ENCODE peak calls at places on chromosomes 12 and 14, in four cellular contexts. L, B, F and U are unnamed samples.

GRCh38 chr12:52013626-52014310 is 7.0 kb downstream of the TAMALIN start:
- DNase-seq in F (no peak), L (no peak), B (no peak), U (no peak)

GRCh38 chr12:664779-665092 is 1.5 kb upstream of the NINJ2 start:
- DNase-seq in L (no peak), B (no peak), F (no peak), U (no peak)

GRCh38 chr12:120316798-120317257 is 10.8 kb downstream of the PLA2G1B start:
- DNase-seq in B (no peak), L (no peak), F (no peak), U (no peak)

GRCh38 chr12:6608592-6609311 is 1.6 kb upstream of the CHD4 start:
- DNase-seq in B (no peak), L (peak; percentile 36), F (peak; percentile 64), U (no peak)

GRCh38 chr14:99351166-99352007 is 79.4 kb upstream of the BCL11B start:
- DNase-seq in B (no peak), L (no peak), F (no peak), U (no peak)

GRCh38 chr12:45989277-45989856 is 1.0 kb downstream of the SCAF11 start:
- DNase-seq in B (no peak), L (peak; percentile 14), F (no peak), U (peak; percentile 39)

GRCh38 chr12:84919271-84919670 is 6.7 kb upstream of the SLC6A15 start:
- DNase-seq in F (no peak), L (no peak), B (no peak), U (no peak)

GRCh38 chr12:52673713-52674415 is 6.3 kb downstream of the KRT1 start:
- DNase-seq in L (no peak), F (no peak), B (no peak), U (no peak)

GRCh38 chr12:39919790-39920189 is 186.1 kb downstream of the SLC2A13 start:
- DNase-seq in B (no peak), F (no peak), L (no peak), U (no peak)

GRCh38 chr12:31644536-31644935 is 15.0 kb upstream of the ETFBKMT start:
- DNase-seq in L (no peak), F (no peak), B (no peak), U (no peak)

GRCh38 chr12:95762123-95762785 is 28.3 kb downstream of the NTN4 start:
- DNase-seq in F (no peak), B (no peak), L (no peak), U (no peak)

GRCh38 chr12:12992418-12993175 is 7.5 kb downstream of the HEBP1 start:
- DNase-seq in L (peak; percentile 98), B (no peak), F (no peak), U (peak; percentile 68)

GRCh38 chr12:121013715-121014114 is 2.6 kb downstream of the C12orf43 start:
- DNase-seq in F (no peak), B (no peak), L (no peak), U (no peak)

GRCh38 chr12:95117178-95117599 is 43.8 kb upstream of the NR2C1 start:
- DNase-seq in B (peak; percentile 54), F (peak; percentile 21), L (peak; percentile 84), U (peak; percentile 77)

GRCh38 chr14:50795127-50795526 is 35.8 kb downstream of the NIN start:
- DNase-seq in L (no peak), F (no peak), B (no peak), U (no peak)

GRCh38 chr12:67877697-67878096 is 111.5 kb upstream of the IFNG-AS1 start:
- DNase-seq in B (no peak), F (no peak), L (no peak), U (no peak)

GRCh38 chr12:115213538-115213961 is 529.6 kb upstream of the TBX3 start:
- DNase-seq in L (no peak), B (no peak), F (peak; percentile 59), U (no peak)

GRCh38 chr14:76380991-76381390 is 5.1 kb downstream of the ESRRB start:
- DNase-seq in L (no peak), B (no peak), F (no peak), U (no peak)

GRCh38 chr12:43676183-43676813 is 82.3 kb downstream of the PUS7L start:
- DNase-seq in F (peak; percentile 40), B (no peak), L (peak; percentile 6), U (no peak)

GRCh38 chr12:109131522-109132050 is 15.2 kb downstream of the ACACB start:
- DNase-seq in B (no peak), L (no peak), F (no peak), U (no peak)

GRCh38 chr12:13358391-13358905 is 161.9 kb downstream of the EMP1 start:
- DNase-seq in B (no peak), F (no peak), L (no peak), U (no peak)

GRCh38 chr12:109723311-109723791 is 9.7 kb downstream of the FAM222A start:
- DNase-seq in L (no peak), F (no peak), B (no peak), U (no peak)

GRCh38 chr12:75690556-75690955 is 179.1 kb upstream of the KRR1 start:
- DNase-seq in B (no peak), F (no peak), L (peak; percentile 100), U (peak; percentile 92)

GRCh38 chr12:47969845-47970244 is 6.4 kb downstream of the TMEM106C start:
- DNase-seq in B (no peak), L (no peak), F (no peak), U (no peak)

GRCh38 chr12:81759215-81759991 is at the start of gene PPFIA2:
- DNase-seq in B (peak; percentile 52), L (peak; percentile 30), F (peak; percentile 56), U (no peak)

GRCh38 chr12:29230800-29231560 is 81.9 kb downstream of the FAR2 start:
- DNase-seq in F (no peak), B (no peak), L (no peak), U (no peak)

GRCh38 chr12:123723765-123724164 is 11.6 kb downstream of the ATP6V0A2 start:
- DNase-seq in F (no peak), L (no peak), B (no peak), U (no peak)

GRCh38 chr12:102917026-102917787 is at the start of gene PAH:
- DNase-seq in L (no peak), B (no peak), F (no peak), U (no peak)

GRCh38 chr12:71161575-71161974 is 3.8 kb upstream of the TSPAN8 start:
- DNase-seq in L (no peak), B (no peak), F (no peak), U (no peak)

GRCh38 chr12:56955631-56956256 is 1.7 kb downstream of the RDH16 start:
- DNase-seq in B (no peak), F (no peak), L (peak; percentile 21), U (no peak)

GRCh38 chr14:53295985-53296582 is 143.0 kb upstream of the DDHD1 start:
- DNase-seq in F (no peak), B (no peak), L (peak; percentile 69), U (peak; percentile 9)

GRCh38 chr14:52926994-52927393 is 23.9 kb downstream of the FERMT2 start:
- DNase-seq in F (no peak), B (no peak), L (peak; percentile 79), U (no peak)

GRCh38 chr14:54627718-54628345 is 60.9 kb downstream of the SAMD4A start:
- DNase-seq in B (no peak), L (peak; percentile 68), F (no peak), U (peak; percentile 51)

GRCh38 chr12:38689704-38690103 is 215.7 kb downstream of the CPNE8 start:
- DNase-seq in F (no peak), L (no peak), B (no peak), U (no peak)

GRCh38 chr14:38210587-38211257 is 3.0 kb downstream of the SSTR1 start:
- DNase-seq in B (no peak), F (peak; percentile 53), L (peak; percentile 73), U (peak; percentile 43)

GRCh38 chr12:92485356-92486348 is 217.1 kb upstream of the PLEKHG7 start:
- DNase-seq in L (no peak), F (no peak), B (no peak), U (no peak)

GRCh38 chr12:77965790-77966189 is 135.1 kb downstream of the NAV3 start:
- DNase-seq in L (no peak), B (no peak), F (no peak), U (no peak)

GRCh38 chr12:75389061-75389460 is 1.8 kb upstream of the GLIPR1L2 start:
- DNase-seq in B (no peak), F (no peak), L (no peak), U (peak; percentile 64)

GRCh38 chr12:100142851-100143559 is at the start of gene BLTP3B:
- DNase-seq in B (peak; percentile 90), F (peak; percentile 96), L (peak; percentile 70), U (peak; percentile 75)

GRCh38 chr14:69574954-69575295 is 254 bp upstream of the CCDC177 start:
- DNase-seq in F (no peak), L (no peak), B (no peak), U (no peak)
- TF ChIP-seq CTCF in F (peak; percentile 38), L (no peak), B (peak; percentile 57), U (peak; percentile 68)

DNA sequence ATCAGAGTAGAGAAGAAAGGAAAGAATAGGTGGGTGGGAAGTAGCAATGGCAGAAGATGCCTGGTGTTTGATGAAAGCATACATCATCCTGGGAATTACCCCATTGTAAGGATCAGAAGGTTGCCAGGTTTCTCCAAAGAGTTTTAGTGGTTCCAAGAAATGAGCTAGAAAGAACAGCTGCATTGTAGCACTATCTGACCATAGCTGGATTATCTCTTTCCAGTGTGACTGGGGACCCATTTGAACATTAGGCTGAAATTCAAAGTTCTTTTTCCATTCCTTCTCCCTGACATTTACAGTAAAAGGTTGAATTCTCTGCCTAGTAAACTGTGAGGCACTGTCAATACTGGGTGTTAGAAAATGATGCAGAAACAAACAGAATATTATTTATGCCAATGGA is 244.4 kb downstream of the GALC start:
- DNase-seq in F (no peak), B (no peak), L (no peak), U (no peak)
- TF ChIP-seq CTCF in F (no peak), B (no peak), L (no peak), U (no peak)

DNA sequence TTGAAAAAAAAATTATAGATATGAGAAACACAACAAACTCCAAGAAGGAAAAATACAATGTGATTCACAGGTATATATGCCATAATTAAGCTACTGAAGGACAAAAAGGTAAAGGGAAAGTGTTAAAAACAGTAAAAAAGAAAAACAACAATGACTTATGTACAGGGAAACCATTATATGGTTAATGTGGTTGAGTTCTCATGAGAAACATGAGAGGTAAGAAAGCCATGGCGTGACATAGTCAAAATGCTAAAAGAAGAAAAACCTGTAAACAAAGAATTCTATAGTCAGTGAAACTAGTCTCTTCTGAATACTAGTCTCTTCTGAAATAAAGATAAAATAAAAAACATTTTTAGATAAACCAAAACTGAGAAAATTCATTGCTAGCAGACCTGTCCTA is 109.1 kb downstream of the NEDD1 start:
- DNase-seq in F (no peak), L (no peak), B (no peak), U (no peak)
- TF ChIP-seq CTCF in F (no peak), L (no peak), B (no peak), U (no peak)

GRCh38 chr14:100731846-100732765 is 5.4 kb downstream of the DLK1 start:
- DNase-seq in L (no peak), B (no peak), F (no peak), U (no peak)
- TF ChIP-seq CTCF in L (no peak), B (no peak), F (no peak), U (no peak)

GRCh38 chr12:55051197-55051920 is 31.6 kb downstream of the NEUROD4 start:
- DNase-seq in F (peak; percentile 35), B (no peak), L (no peak), U (no peak)
- TF ChIP-seq CTCF in F (no peak), B (no peak), L (no peak), U (no peak)